ENCODE peak calls at places on chromosomes 4 and X, in seven cellular contexts. D is neural crest cell, X is neural progenitor cell, T is GM20000, E is HEK293T, U is caudate nucleus, K is progenitor cell of endocrine pancreas. C is an unnamed sample.

GRCh38 chr4:110631582-110632505 is 9.0 kb upstream of the PITX2 start:
- DNase-seq in D (peak), X (peak), T (peak), E (no peak), U (peak), K (peak), C (no peak)

GRCh38 chr4:104385713-104386112 is 109.0 kb downstream of the CXXC4 start:
- DNase-seq in D (no peak), X (no peak), T (no peak), E (no peak), U (no peak), K (no peak), C (no peak)

GRCh38 chr4:1517592-1518411 is 111.6 kb upstream of the NKX1-1 start:
- DNase-seq in D (no peak), X (no peak), T (no peak), E (no peak), U (no peak), K (no peak), C (no peak)

GRCh38 chrX:6644411-6644810 is 109.5 kb upstream of the VCX3A start:
- DNase-seq in D (no peak), X (no peak), T (no peak), E (no peak), U (no peak), K (no peak), C (no peak)

GRCh38 chr4:74446896-74447295 is 2.0 kb downstream of the AREG start:
- DNase-seq in D (no peak), X (no peak), T (no peak), E (no peak), U (no peak), K (no peak), C (no peak)

GRCh38 chrX:51332188-51332942 is at the start of gene NUDT10:
- DNase-seq in D (peak), X (peak), T (no peak), E (peak), U (no peak), K (peak), C (no peak)

GRCh38 chr4:147786031-147786430 is 54.1 kb downstream of the ARHGAP10 start:
- DNase-seq in D (no peak), X (no peak), T (no peak), E (no peak), U (no peak), K (no peak), C (no peak)

GRCh38 chr4:103719320-103720204 is at the start of gene TACR3:
- DNase-seq in D (peak), X (peak), T (no peak), E (no peak), U (no peak), K (no peak), C (no peak)

GRCh38 chr4:80336582-80336981 is 1.1 kb downstream of the CFAP299 start:
- DNase-seq in D (no peak), X (peak), T (no peak), E (peak), U (no peak), K (no peak), C (peak)